ENCODE peak calls at places on chromosomes 3 and 15, in four cellular contexts. One of them, this sample, is unnamed.

GRCh38 chr3:144496116-144496835 is 524.7 kb downstream of the DIPK2A start:
- DNase-seq in HFF-Myc: no peak
- DNase-seq in lower lobe of right lung: no peak
- DNase-seq in GM12878: no peak
- DNase-seq in this sample: no peak

GRCh38 chr3:101574388-101575156 is 592 bp downstream of the PCNP start:
- DNase-seq in HFF-Myc: peak; percentile 24
- DNase-seq in lower lobe of right lung: peak; percentile 62
- DNase-seq in GM12878: peak; percentile 2
- DNase-seq in this sample: no peak

GRCh38 chr3:195260286-195260905 is 10.6 kb downstream of the XXYLT1 start:
- DNase-seq in HFF-Myc: no peak
- DNase-seq in lower lobe of right lung: no peak
- DNase-seq in GM12878: no peak
- DNase-seq in this sample: no peak

GRCh38 chr15:38690737-38691332 is 126.2 kb upstream of the RASGRP1 start:
- DNase-seq in HFF-Myc: peak; percentile 68
- DNase-seq in lower lobe of right lung: peak; percentile 48
- DNase-seq in GM12878: no peak
- DNase-seq in this sample: no peak

GRCh38 chr3:106635271-106635670 is 742.0 kb upstream of the CCDC54 start:
- DNase-seq in HFF-Myc: no peak
- DNase-seq in lower lobe of right lung: no peak
- DNase-seq in GM12878: no peak
- DNase-seq in this sample: peak; percentile 90

GRCh38 chr3:13544951-13545651 is 3.8 kb upstream of the FBLN2 start:
- DNase-seq in HFF-Myc: no peak
- DNase-seq in lower lobe of right lung: no peak
- DNase-seq in GM12878: no peak
- DNase-seq in this sample: no peak

GRCh38 chr3:188584162-188584529 is 430.2 kb downstream of the LPP start:
- DNase-seq in HFF-Myc: no peak
- DNase-seq in lower lobe of right lung: no peak
- DNase-seq in GM12878: no peak
- DNase-seq in this sample: no peak

GRCh38 chr15:70258369-70259029 is 160.8 kb upstream of the TLE3 start:
- DNase-seq in HFF-Myc: no peak
- DNase-seq in lower lobe of right lung: peak; percentile 69
- DNase-seq in GM12878: no peak
- DNase-seq in this sample: no peak

GRCh38 chr3:64229903-64230302 is 4.6 kb upstream of the PRICKLE2 start:
- DNase-seq in HFF-Myc: no peak
- DNase-seq in lower lobe of right lung: no peak
- DNase-seq in GM12878: no peak
- DNase-seq in this sample: no peak

GRCh38 chr3:176916777-176917176 is 280.5 kb downstream of the TBL1XR1 start:
- DNase-seq in HFF-Myc: no peak
- DNase-seq in lower lobe of right lung: no peak
- DNase-seq in GM12878: no peak
- DNase-seq in this sample: no peak

GRCh38 chr15:63502843-63503738 is 1.3 kb upstream of the USP3 start:
- DNase-seq in HFF-Myc: no peak
- DNase-seq in lower lobe of right lung: peak; percentile 98
- DNase-seq in GM12878: peak; percentile 92
- DNase-seq in this sample: no peak

GRCh38 chr3:151835751-151836550 is 22.0 kb downstream of the AADAC start:
- DNase-seq in HFF-Myc: peak; percentile 40
- DNase-seq in lower lobe of right lung: no peak
- DNase-seq in GM12878: no peak
- DNase-seq in this sample: no peak

GRCh38 chr3:133693821-133694220 is 32.1 kb upstream of the TOPBP1 start:
- DNase-seq in HFF-Myc: no peak
- DNase-seq in lower lobe of right lung: no peak
- DNase-seq in GM12878: no peak
- DNase-seq in this sample: no peak

GRCh38 chr3:156388469-156389150 is 166.3 kb downstream of the SSR3 start:
- DNase-seq in HFF-Myc: peak; percentile 100
- DNase-seq in lower lobe of right lung: no peak
- DNase-seq in GM12878: no peak
- DNase-seq in this sample: peak; percentile 96

GRCh38 chr15:66747866-66748265 is 45.8 kb downstream of the SMAD6 start:
- DNase-seq in HFF-Myc: no peak
- DNase-seq in lower lobe of right lung: no peak
- DNase-seq in GM12878: no peak
- DNase-seq in this sample: no peak

GRCh38 chr3:45509038-45509767 is 85.3 kb upstream of the LIMD1 start:
- DNase-seq in HFF-Myc: peak; percentile 56
- DNase-seq in lower lobe of right lung: no peak
- DNase-seq in GM12878: no peak
- DNase-seq in this sample: peak; percentile 89

GRCh38 chr15:67805008-67805681 is 20.2 kb upstream of the SKOR1 start:
- DNase-seq in HFF-Myc: no peak
- DNase-seq in lower lobe of right lung: no peak
- DNase-seq in GM12878: no peak
- DNase-seq in this sample: no peak

GRCh38 chr3:148736086-148736485 is 38.4 kb downstream of the AGTR1 start:
- DNase-seq in HFF-Myc: no peak
- DNase-seq in lower lobe of right lung: no peak
- DNase-seq in GM12878: no peak
- DNase-seq in this sample: no peak

GRCh38 chr3:123096701-123097100 is 29.9 kb downstream of the PDIA5 start:
- DNase-seq in HFF-Myc: peak; percentile 72
- DNase-seq in lower lobe of right lung: no peak
- DNase-seq in GM12878: no peak
- DNase-seq in this sample: no peak

GRCh38 chr3:197362086-197362485 is 63.7 kb upstream of the DLG1 start:
- DNase-seq in HFF-Myc: no peak
- DNase-seq in lower lobe of right lung: no peak
- DNase-seq in GM12878: no peak
- DNase-seq in this sample: no peak

GRCh38 chr3:153970047-153970446 is 151.1 kb upstream of the ARHGEF26 start:
- DNase-seq in HFF-Myc: no peak
- DNase-seq in lower lobe of right lung: no peak
- DNase-seq in GM12878: no peak
- DNase-seq in this sample: no peak

GRCh38 chr15:55434989-55435825 is 26.9 kb downstream of the PIERCE2 start:
- DNase-seq in HFF-Myc: peak; percentile 31
- DNase-seq in lower lobe of right lung: no peak
- DNase-seq in GM12878: no peak
- DNase-seq in this sample: peak; percentile 7

GRCh38 chr15:91525746-91526145 is 327.8 kb upstream of the SLCO3A1 start:
- DNase-seq in HFF-Myc: no peak
- DNase-seq in lower lobe of right lung: no peak
- DNase-seq in GM12878: no peak
- DNase-seq in this sample: no peak

GRCh38 chr15:31306426-31307269 is 20.0 kb upstream of the KLF13 start:
- DNase-seq in HFF-Myc: no peak
- DNase-seq in lower lobe of right lung: no peak
- DNase-seq in GM12878: no peak
- DNase-seq in this sample: no peak

GRCh38 chr3:177378168-177378567 is 180.9 kb upstream of the TBL1XR1 start:
- DNase-seq in HFF-Myc: no peak
- DNase-seq in lower lobe of right lung: no peak
- DNase-seq in GM12878: peak; percentile 71
- DNase-seq in this sample: no peak

GRCh38 chr3:147521646-147522045 is 112.5 kb downstream of the ZIC1 start:
- DNase-seq in HFF-Myc: peak; percentile 9
- DNase-seq in lower lobe of right lung: no peak
- DNase-seq in GM12878: no peak
- DNase-seq in this sample: peak; percentile 12

GRCh38 chr3:73255609-73256029 is 194.2 kb downstream of the EBLN2 start:
- DNase-seq in HFF-Myc: peak; percentile 38
- DNase-seq in lower lobe of right lung: no peak
- DNase-seq in GM12878: no peak
- DNase-seq in this sample: no peak

GRCh38 chr3:124078978-124079911 is 87.3 kb upstream of the ROPN1 start:
- DNase-seq in HFF-Myc: no peak
- DNase-seq in lower lobe of right lung: no peak
- DNase-seq in GM12878: no peak
- DNase-seq in this sample: no peak

GRCh38 chr3:70273492-70273891 is 38.9 kb downstream of the MDFIC2 start:
- DNase-seq in HFF-Myc: no peak
- DNase-seq in lower lobe of right lung: no peak
- DNase-seq in GM12878: no peak
- DNase-seq in this sample: no peak

GRCh38 chr15:85588657-85589056 is 206.1 kb downstream of the KLHL25 start:
- DNase-seq in HFF-Myc: no peak
- DNase-seq in lower lobe of right lung: no peak
- DNase-seq in GM12878: no peak
- DNase-seq in this sample: no peak

GRCh38 chr3:197023998-197024651 is 5.5 kb downstream of the MELTF start:
- DNase-seq in HFF-Myc: no peak
- DNase-seq in lower lobe of right lung: no peak
- DNase-seq in GM12878: no peak
- DNase-seq in this sample: no peak

GRCh38 chr3:109184726-109185125 is 48.2 kb downstream of the C3orf85 start:
- DNase-seq in HFF-Myc: no peak
- DNase-seq in lower lobe of right lung: no peak
- DNase-seq in GM12878: no peak
- DNase-seq in this sample: no peak

GRCh38 chr3:120182613-120183524 is 88.6 kb upstream of the GSK3B start:
- DNase-seq in HFF-Myc: no peak
- DNase-seq in lower lobe of right lung: no peak
- DNase-seq in GM12878: no peak
- DNase-seq in this sample: no peak

GRCh38 chr15:34900748-34901147 is 68.8 kb downstream of the AQR start:
- DNase-seq in HFF-Myc: no peak
- DNase-seq in lower lobe of right lung: no peak
- DNase-seq in GM12878: no peak
- DNase-seq in this sample: no peak

GRCh38 chr3:31710123-31710841 is 177.6 kb downstream of the STT3B start:
- DNase-seq in HFF-Myc: no peak
- DNase-seq in lower lobe of right lung: no peak
- DNase-seq in GM12878: no peak
- DNase-seq in this sample: no peak

DNA sequence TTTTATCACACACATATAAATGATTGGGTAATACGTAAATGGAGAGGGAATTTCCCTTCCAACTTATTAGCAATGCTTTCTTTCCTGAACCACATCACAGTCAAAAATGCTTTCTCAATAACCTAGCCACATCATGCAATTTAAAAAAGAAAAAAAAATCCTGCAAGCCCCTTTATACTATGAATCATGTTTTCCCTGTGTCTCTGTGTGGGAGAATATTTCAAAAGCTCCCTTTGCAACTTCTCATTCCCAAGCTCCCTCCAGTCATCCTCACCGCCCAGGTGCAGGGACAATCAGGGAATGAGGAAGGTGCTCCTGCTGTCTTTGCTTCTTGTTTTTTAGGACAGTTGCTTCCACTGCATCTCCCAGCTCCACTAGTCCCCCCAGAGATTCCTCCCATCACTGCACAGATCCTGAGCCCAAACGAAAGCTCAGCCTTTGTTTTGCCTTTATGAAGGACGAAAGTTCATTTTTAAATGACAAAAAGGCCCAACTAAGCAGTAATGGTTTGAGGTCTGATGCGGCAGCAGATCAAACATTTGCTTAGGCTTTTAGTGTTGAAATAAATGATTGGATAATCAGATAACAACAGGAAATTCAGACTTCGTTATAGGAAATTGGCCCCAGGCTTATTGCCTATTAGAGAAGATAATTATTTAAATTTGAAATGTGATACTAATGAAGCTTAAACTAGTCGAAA is 47.8 kb upstream of the ADGRG7 start:
- DNase-seq in HFF-Myc: no peak
- DNase-seq in lower lobe of right lung: no peak
- DNase-seq in GM12878: no peak
- DNase-seq in this sample: peak; percentile 57
- H3K4me3 ChIP-seq in HFF-Myc: no peak overlapping the region
- H3K4me3 ChIP-seq in lower lobe of right lung: no peak overlapping the region
- H3K4me3 ChIP-seq in GM12878: no peak overlapping the region
- H3K4me3 ChIP-seq in this sample: no peak overlapping the region

GRCh38 chr15:89421219-89421618 is 75.2 kb downstream of the RHCG start:
- DNase-seq in HFF-Myc: no peak
- DNase-seq in lower lobe of right lung: no peak
- DNase-seq in GM12878: no peak
- DNase-seq in this sample: no peak
- TF ChIP-seq CTCF in HFF-Myc: no peak
- TF ChIP-seq CTCF in lower lobe of right lung: no peak
- TF ChIP-seq CTCF in GM12878: peak; percentile 1
- TF ChIP-seq CTCF in this sample: no peak

GRCh38 chr15:82043130-82043673 is 2.6 kb downstream of the MEX3B start:
- DNase-seq in HFF-Myc: no peak
- DNase-seq in lower lobe of right lung: no peak
- DNase-seq in GM12878: no peak
- DNase-seq in this sample: no peak
- H3K4me3 ChIP-seq in HFF-Myc: peak overlapping the region; percentile 82
- H3K4me3 ChIP-seq in lower lobe of right lung: no peak overlapping the region
- H3K4me3 ChIP-seq in GM12878: no peak overlapping the region
- H3K4me3 ChIP-seq in this sample: peak overlapping the region; percentile 86

GRCh38 chr3:2921903-2922302 is 188.3 kb downstream of the IL5RA start:
- DNase-seq in HFF-Myc: no peak
- DNase-seq in lower lobe of right lung: no peak
- DNase-seq in GM12878: peak; percentile 24
- DNase-seq in this sample: no peak
- TF ChIP-seq CTCF in HFF-Myc: no peak
- TF ChIP-seq CTCF in lower lobe of right lung: peak; percentile 43
- TF ChIP-seq CTCF in GM12878: peak; percentile 32
- TF ChIP-seq CTCF in this sample: no peak

DNA sequence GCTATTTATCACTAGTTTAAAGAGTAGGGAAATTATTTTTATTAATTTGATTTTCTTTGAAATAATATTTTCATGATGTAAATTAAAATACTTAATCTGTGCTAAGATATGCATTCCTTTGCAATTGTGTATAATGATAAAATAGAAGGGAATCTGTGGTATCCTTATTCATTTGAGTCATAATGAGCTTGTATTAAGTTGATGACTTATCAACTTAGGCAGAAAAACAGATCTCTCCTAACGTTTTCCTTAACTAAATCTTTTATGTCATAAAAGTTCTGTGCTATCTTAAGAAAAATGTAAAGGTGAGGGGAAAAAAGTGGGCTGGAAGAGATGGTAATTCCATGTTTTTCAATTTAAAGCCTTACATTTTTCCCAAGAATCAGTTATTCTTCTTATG is 1.9 kb downstream of the FGF7 start:
- DNase-seq in HFF-Myc: no peak
- DNase-seq in lower lobe of right lung: no peak
- DNase-seq in GM12878: no peak
- DNase-seq in this sample: no peak
- H3K4me3 ChIP-seq in HFF-Myc: no peak overlapping the region
- H3K4me3 ChIP-seq in lower lobe of right lung: peak overlapping the region; percentile 47
- H3K4me3 ChIP-seq in GM12878: no peak overlapping the region
- H3K4me3 ChIP-seq in this sample: peak overlapping the region; percentile 57